ENCODE peak calls at places on chromosomes 13 and 19, in six cellular contexts. One of them, this sample, is unnamed.
A peak's percentile ranks its signal among the peaks of the same experiment; 100 is the strongest.

GRCh38 chr13:100957741-100958140 is 283.1 kb upstream of the TMTC4 start:
- DNase-seq in NCI-H2171: no peak
- DNase-seq in stimulated activated CD4-positive, alpha-beta T cell treated with anti-CD3 and anti-CD28 coated beads, Interleukin-4, amount 100 ng/mL, for 48 hours: no peak
- DNase-seq in D341Med: no peak
- DNase-seq in EL: no peak
- DNase-seq in left lobe of liver: no peak
- DNase-seq in this sample: no peak

GRCh38 chr19:36113895-36114762 is 546 bp downstream of the POLR2I start:
- DNase-seq in D341Med: peak; percentile 48
- DNase-seq in EL: peak; percentile 49
- DNase-seq in stimulated activated CD4-positive, alpha-beta T cell treated with anti-CD3 and anti-CD28 coated beads, Interleukin-4, amount 100 ng/mL, for 48 hours: no peak
- DNase-seq in NCI-H2171: no peak
- DNase-seq in left lobe of liver: no peak
- DNase-seq in this sample: no peak

GRCh38 chr13:74329978-74330377 is 195.8 kb upstream of the KLF12 start:
- DNase-seq in stimulated activated CD4-positive, alpha-beta T cell treated with anti-CD3 and anti-CD28 coated beads, Interleukin-4, amount 100 ng/mL, for 48 hours: no peak
- DNase-seq in EL: peak; percentile 78
- DNase-seq in D341Med: no peak
- DNase-seq in left lobe of liver: no peak
- DNase-seq in NCI-H2171: no peak
- DNase-seq in this sample: no peak

GRCh38 chr19:2168619-2169424 is 5.1 kb downstream of the DOT1L start:
- DNase-seq in D341Med: peak; percentile 41
- DNase-seq in left lobe of liver: peak; percentile 99
- DNase-seq in EL: peak; percentile 99
- DNase-seq in NCI-H2171: no peak
- DNase-seq in stimulated activated CD4-positive, alpha-beta T cell treated with anti-CD3 and anti-CD28 coated beads, Interleukin-4, amount 100 ng/mL, for 48 hours: peak; percentile 58
- DNase-seq in this sample: no peak

GRCh38 chr13:25687622-25688225 is 315.9 kb downstream of the ATP8A2 start:
- DNase-seq in stimulated activated CD4-positive, alpha-beta T cell treated with anti-CD3 and anti-CD28 coated beads, Interleukin-4, amount 100 ng/mL, for 48 hours: no peak
- DNase-seq in NCI-H2171: no peak
- DNase-seq in EL: no peak
- DNase-seq in left lobe of liver: no peak
- DNase-seq in D341Med: no peak
- DNase-seq in this sample: no peak

GRCh38 chr13:46983881-46984280 is 87.0 kb upstream of the HTR2A start:
- DNase-seq in D341Med: no peak
- DNase-seq in EL: peak; percentile 40
- DNase-seq in NCI-H2171: no peak
- DNase-seq in left lobe of liver: no peak
- DNase-seq in stimulated activated CD4-positive, alpha-beta T cell treated with anti-CD3 and anti-CD28 coated beads, Interleukin-4, amount 100 ng/mL, for 48 hours: no peak
- DNase-seq in this sample: no peak

GRCh38 chr13:37695200-37695599 is 96.6 kb upstream of the POSTN start:
- DNase-seq in NCI-H2171: no peak
- DNase-seq in stimulated activated CD4-positive, alpha-beta T cell treated with anti-CD3 and anti-CD28 coated beads, Interleukin-4, amount 100 ng/mL, for 48 hours: no peak
- DNase-seq in D341Med: no peak
- DNase-seq in EL: no peak
- DNase-seq in left lobe of liver: no peak
- DNase-seq in this sample: no peak

GRCh38 chr19:51810228-51810627 is 15.3 kb downstream of the FPR3 start:
- DNase-seq in NCI-H2171: no peak
- DNase-seq in EL: peak; percentile 12
- DNase-seq in left lobe of liver: no peak
- DNase-seq in stimulated activated CD4-positive, alpha-beta T cell treated with anti-CD3 and anti-CD28 coated beads, Interleukin-4, amount 100 ng/mL, for 48 hours: no peak
- DNase-seq in D341Med: no peak
- DNase-seq in this sample: no peak

GRCh38 chr13:100521912-100522490 is 66.6 kb downstream of the GGACT start:
- DNase-seq in left lobe of liver: no peak
- DNase-seq in EL: no peak
- DNase-seq in NCI-H2171: peak; percentile 78
- DNase-seq in stimulated activated CD4-positive, alpha-beta T cell treated with anti-CD3 and anti-CD28 coated beads, Interleukin-4, amount 100 ng/mL, for 48 hours: no peak
- DNase-seq in D341Med: no peak
- DNase-seq in this sample: peak; percentile 96

GRCh38 chr13:97329331-97329730 is 104.6 kb upstream of the RAP2A start:
- DNase-seq in stimulated activated CD4-positive, alpha-beta T cell treated with anti-CD3 and anti-CD28 coated beads, Interleukin-4, amount 100 ng/mL, for 48 hours: no peak
- DNase-seq in D341Med: no peak
- DNase-seq in NCI-H2171: no peak
- DNase-seq in left lobe of liver: no peak
- DNase-seq in EL: peak; percentile 37
- DNase-seq in this sample: no peak

GRCh38 chr19:2027361-2027760 is 11.8 kb upstream of the BTBD2 start:
- DNase-seq in D341Med: no peak
- DNase-seq in stimulated activated CD4-positive, alpha-beta T cell treated with anti-CD3 and anti-CD28 coated beads, Interleukin-4, amount 100 ng/mL, for 48 hours: no peak
- DNase-seq in left lobe of liver: no peak
- DNase-seq in NCI-H2171: no peak
- DNase-seq in EL: peak; percentile 37
- DNase-seq in this sample: no peak

GRCh38 chr19:28785961-28786360 is 427.0 kb downstream of the UQCRFS1 start:
- DNase-seq in left lobe of liver: no peak
- DNase-seq in NCI-H2171: peak; percentile 2
- DNase-seq in EL: no peak
- DNase-seq in D341Med: no peak
- DNase-seq in stimulated activated CD4-positive, alpha-beta T cell treated with anti-CD3 and anti-CD28 coated beads, Interleukin-4, amount 100 ng/mL, for 48 hours: no peak
- DNase-seq in this sample: no peak

GRCh38 chr13:48775804-48776203 is 122.1 kb downstream of the CYSLTR2 start:
- DNase-seq in D341Med: no peak
- DNase-seq in left lobe of liver: no peak
- DNase-seq in EL: peak; percentile 98
- DNase-seq in stimulated activated CD4-positive, alpha-beta T cell treated with anti-CD3 and anti-CD28 coated beads, Interleukin-4, amount 100 ng/mL, for 48 hours: no peak
- DNase-seq in NCI-H2171: no peak
- DNase-seq in this sample: no peak

GRCh38 chr19:19077103-19077502 is 13.3 kb downstream of the SLC25A42 start:
- DNase-seq in EL: no peak
- DNase-seq in stimulated activated CD4-positive, alpha-beta T cell treated with anti-CD3 and anti-CD28 coated beads, Interleukin-4, amount 100 ng/mL, for 48 hours: no peak
- DNase-seq in left lobe of liver: no peak
- DNase-seq in NCI-H2171: no peak
- DNase-seq in D341Med: no peak
- DNase-seq in this sample: no peak

GRCh38 chr13:41631296-41631965 is 174.1 kb downstream of the RGCC start:
- DNase-seq in D341Med: no peak
- DNase-seq in left lobe of liver: no peak
- DNase-seq in EL: no peak
- DNase-seq in stimulated activated CD4-positive, alpha-beta T cell treated with anti-CD3 and anti-CD28 coated beads, Interleukin-4, amount 100 ng/mL, for 48 hours: no peak
- DNase-seq in NCI-H2171: no peak
- DNase-seq in this sample: no peak

GRCh38 chr13:94902722-94903407 is 190.5 kb upstream of the SOX21 start:
- DNase-seq in left lobe of liver: no peak
- DNase-seq in EL: no peak
- DNase-seq in stimulated activated CD4-positive, alpha-beta T cell treated with anti-CD3 and anti-CD28 coated beads, Interleukin-4, amount 100 ng/mL, for 48 hours: no peak
- DNase-seq in NCI-H2171: no peak
- DNase-seq in D341Med: no peak
- DNase-seq in this sample: no peak

This sample was measured in NCI-H1694.